ENCODE peak calls at places on chromosomes 16 and 17, in five cellular contexts. One of them, this sample, is unnamed.

GRCh38 chr17:27224526-27225315 is 69.2 kb upstream of the WSB1 start:
- DNase-seq in psoas muscle: no peak
- DNase-seq in heart right ventricle: no peak
- DNase-seq in cardiac muscle cell: no peak
- DNase-seq in colonic mucosa: no peak
- DNase-seq in this sample: no peak

GRCh38 chr17:13864551-13864950 is 204.8 kb upstream of the COX10 start:
- DNase-seq in cardiac muscle cell: peak; percentile 54
- DNase-seq in heart right ventricle: no peak
- DNase-seq in psoas muscle: no peak
- DNase-seq in colonic mucosa: no peak
- DNase-seq in this sample: no peak

GRCh38 chr17:14459955-14460354 is 159.1 kb downstream of the HS3ST3B1 start:
- DNase-seq in cardiac muscle cell: no peak
- DNase-seq in colonic mucosa: no peak
- DNase-seq in heart right ventricle: no peak
- DNase-seq in psoas muscle: no peak
- DNase-seq in this sample: no peak

GRCh38 chr17:64538508-64539120 is 31.8 kb downstream of the CEP95 start:
- DNase-seq in heart right ventricle: no peak
- DNase-seq in cardiac muscle cell: no peak
- DNase-seq in psoas muscle: no peak
- DNase-seq in colonic mucosa: no peak
- DNase-seq in this sample: no peak

GRCh38 chr16:85828166-85828565 is 28.7 kb downstream of the COX4I1 start:
- DNase-seq in psoas muscle: no peak
- DNase-seq in colonic mucosa: no peak
- DNase-seq in heart right ventricle: no peak
- DNase-seq in cardiac muscle cell: no peak
- DNase-seq in this sample: no peak

GRCh38 chr17:74842599-74843351 is 16.9 kb downstream of the GRIN2C start:
- DNase-seq in cardiac muscle cell: peak; percentile 73
- DNase-seq in psoas muscle: peak; percentile 78
- DNase-seq in heart right ventricle: peak; percentile 83
- DNase-seq in colonic mucosa: peak; percentile 67
- DNase-seq in this sample: peak; percentile 94

GRCh38 chr17:43853546-43853945 is 6.6 kb downstream of the CD300LG start:
- DNase-seq in colonic mucosa: no peak
- DNase-seq in heart right ventricle: no peak
- DNase-seq in cardiac muscle cell: no peak
- DNase-seq in psoas muscle: no peak
- DNase-seq in this sample: no peak

GRCh38 chr16:86763819-86764218 is 185.5 kb downstream of the FOXL1 start:
- DNase-seq in cardiac muscle cell: no peak
- DNase-seq in colonic mucosa: no peak
- DNase-seq in psoas muscle: no peak
- DNase-seq in heart right ventricle: no peak
- DNase-seq in this sample: no peak

GRCh38 chr17:60748232-60748631 is 70.6 kb downstream of the BCAS3 start:
- DNase-seq in psoas muscle: no peak
- DNase-seq in colonic mucosa: no peak
- DNase-seq in cardiac muscle cell: no peak
- DNase-seq in heart right ventricle: no peak
- DNase-seq in this sample: no peak

GRCh38 chr17:29091591-29092291 is 48.8 kb downstream of the PIPOX start:
- DNase-seq in psoas muscle: no peak
- DNase-seq in heart right ventricle: no peak
- DNase-seq in colonic mucosa: no peak
- DNase-seq in cardiac muscle cell: no peak
- DNase-seq in this sample: no peak

GRCh38 chr16:70304892-70305448 is 6.0 kb downstream of the DDX19B start:
- DNase-seq in colonic mucosa: no peak
- DNase-seq in psoas muscle: no peak
- DNase-seq in cardiac muscle cell: no peak
- DNase-seq in heart right ventricle: no peak
- DNase-seq in this sample: no peak

GRCh38 chr17:47967607-47968252 is 3.2 kb upstream of the CDK5RAP3 start:
- DNase-seq in colonic mucosa: no peak
- DNase-seq in heart right ventricle: no peak
- DNase-seq in psoas muscle: no peak
- DNase-seq in cardiac muscle cell: peak; percentile 70
- DNase-seq in this sample: no peak

GRCh38 chr17:47970725-47971511 is at the start of gene CDK5RAP3:
- DNase-seq in heart right ventricle: peak; percentile 100
- DNase-seq in cardiac muscle cell: peak; percentile 100
- DNase-seq in psoas muscle: peak; percentile 100
- DNase-seq in colonic mucosa: peak; percentile 100
- DNase-seq in this sample: peak; percentile 100

GRCh38 chr17:47968836-47969235 is 2.1 kb upstream of the CDK5RAP3 start:
- DNase-seq in colonic mucosa: no peak
- DNase-seq in psoas muscle: no peak
- DNase-seq in heart right ventricle: no peak
- DNase-seq in cardiac muscle cell: no peak
- DNase-seq in this sample: no peak

GRCh38 chr17:47973541-47973940 is 2.6 kb downstream of the CDK5RAP3 start:
- DNase-seq in colonic mucosa: no peak
- DNase-seq in cardiac muscle cell: no peak
- DNase-seq in heart right ventricle: no peak
- DNase-seq in psoas muscle: no peak
- DNase-seq in this sample: no peak

GRCh38 chr17:47969975-47970724 is 763 bp upstream of the CDK5RAP3 start:
- DNase-seq in psoas muscle: no peak
- DNase-seq in colonic mucosa: no peak
- DNase-seq in cardiac muscle cell: no peak
- DNase-seq in heart right ventricle: no peak
- DNase-seq in this sample: no peak
- H3K27ac ChIP-seq in psoas muscle: no peak overlapping the region
- H3K27ac ChIP-seq in colonic mucosa: no peak overlapping the region
- H3K27ac ChIP-seq in cardiac muscle cell: no peak overlapping the region
- H3K27ac ChIP-seq in heart right ventricle: peak overlapping the region; percentile 89
- H3K27ac ChIP-seq in this sample: peak overlapping the region; percentile 57

GRCh38 chr16:398551-399277 is 1.7 kb downstream of the NME4 start:
- DNase-seq in cardiac muscle cell: no peak
- DNase-seq in colonic mucosa: no peak
- DNase-seq in psoas muscle: no peak
- DNase-seq in heart right ventricle: no peak
- DNase-seq in this sample: no peak

GRCh38 chr16:401468-402348 is at the start of gene DECR2:
- DNase-seq in colonic mucosa: peak; percentile 98
- DNase-seq in psoas muscle: peak; percentile 98
- DNase-seq in cardiac muscle cell: peak; percentile 95
- DNase-seq in heart right ventricle: peak; percentile 98
- DNase-seq in this sample: peak; percentile 96

GRCh38 chr16:397736-398332 is 835 bp downstream of the NME4 start:
- DNase-seq in psoas muscle: peak; percentile 91
- DNase-seq in colonic mucosa: peak; percentile 70
- DNase-seq in cardiac muscle cell: peak; percentile 76
- DNase-seq in heart right ventricle: peak; percentile 74
- DNase-seq in this sample: peak; percentile 88

GRCh38 chr16:399278-400019 is 2.2 kb upstream of the DECR2 start:
- DNase-seq in colonic mucosa: no peak
- DNase-seq in heart right ventricle: no peak
- DNase-seq in cardiac muscle cell: no peak
- DNase-seq in psoas muscle: no peak
- DNase-seq in this sample: no peak

DNA sequence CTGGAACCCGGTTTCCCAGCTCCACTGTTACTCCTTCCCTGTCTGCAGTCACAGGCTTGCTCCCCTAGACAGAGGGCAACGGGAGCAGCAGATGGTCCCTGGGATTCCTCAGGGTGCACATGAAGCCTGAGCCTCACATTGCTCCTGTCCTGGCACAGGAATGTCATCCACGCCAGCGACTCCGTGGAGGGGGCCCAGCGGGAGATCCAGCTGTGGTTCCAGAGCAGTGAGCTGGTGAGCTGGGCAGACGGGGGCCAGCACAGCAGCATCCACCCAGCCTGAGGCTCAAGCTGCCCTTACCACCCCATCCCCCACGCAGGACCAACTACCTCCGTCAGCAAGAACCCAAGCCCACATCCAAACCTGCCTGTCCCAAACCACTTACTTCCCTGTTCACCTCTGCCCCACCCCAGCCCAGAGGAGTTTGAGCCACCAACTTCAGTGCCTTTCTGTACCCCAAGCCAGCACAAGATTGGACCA is 1.6 kb upstream of the DECR2 start:
- DNase-seq in cardiac muscle cell: no peak
- DNase-seq in heart right ventricle: no peak
- DNase-seq in psoas muscle: no peak
- DNase-seq in colonic mucosa: no peak
- DNase-seq in this sample: no peak
- H3K27ac ChIP-seq in cardiac muscle cell: peak overlapping the region; percentile 94
- H3K27ac ChIP-seq in heart right ventricle: peak overlapping the region; percentile 93
- H3K27ac ChIP-seq in psoas muscle: no peak overlapping the region
- H3K27ac ChIP-seq in colonic mucosa: no peak overlapping the region
- H3K27ac ChIP-seq in this sample: no peak overlapping the region

GRCh38 chr17:4838306-4838785 is 5.2 kb downstream of the MINK1 start:
- DNase-seq in cardiac muscle cell: no peak
- DNase-seq in colonic mucosa: no peak
- DNase-seq in psoas muscle: no peak
- DNase-seq in heart right ventricle: no peak
- DNase-seq in this sample: no peak

GRCh38 chr17:4834621-4835020 is 1.5 kb downstream of the MINK1 start:
- DNase-seq in psoas muscle: no peak
- DNase-seq in colonic mucosa: peak; percentile 42
- DNase-seq in cardiac muscle cell: no peak
- DNase-seq in heart right ventricle: no peak
- DNase-seq in this sample: no peak

GRCh38 chr17:4837471-4838305 is 4.5 kb downstream of the MINK1 start:
- DNase-seq in heart right ventricle: peak; percentile 29
- DNase-seq in psoas muscle: no peak
- DNase-seq in colonic mucosa: no peak
- DNase-seq in cardiac muscle cell: no peak
- DNase-seq in this sample: no peak

GRCh38 chr17:4833941-4834501 is 881 bp downstream of the MINK1 start:
- DNase-seq in cardiac muscle cell: peak; percentile 53
- DNase-seq in heart right ventricle: no peak
- DNase-seq in psoas muscle: no peak
- DNase-seq in colonic mucosa: peak; percentile 60
- DNase-seq in this sample: peak; percentile 25

GRCh38 chr17:4836221-4836620 is 3.1 kb downstream of the MINK1 start:
- DNase-seq in colonic mucosa: no peak
- DNase-seq in psoas muscle: no peak
- DNase-seq in cardiac muscle cell: no peak
- DNase-seq in heart right ventricle: no peak
- DNase-seq in this sample: no peak
- H3K27ac ChIP-seq in colonic mucosa: no peak overlapping the region
- H3K27ac ChIP-seq in psoas muscle: no peak overlapping the region
- H3K27ac ChIP-seq in cardiac muscle cell: no peak overlapping the region
- H3K27ac ChIP-seq in heart right ventricle: no peak overlapping the region
- H3K27ac ChIP-seq in this sample: no peak overlapping the region

GRCh38 chr17:17684901-17685774 is 3.9 kb downstream of the RAI1 start:
- DNase-seq in heart right ventricle: no peak
- DNase-seq in cardiac muscle cell: peak; percentile 55
- DNase-seq in colonic mucosa: no peak
- DNase-seq in psoas muscle: no peak
- DNase-seq in this sample: peak; percentile 67
- H3K27ac ChIP-seq in heart right ventricle: peak overlapping the region; percentile 64
- H3K27ac ChIP-seq in cardiac muscle cell: no peak overlapping the region
- H3K27ac ChIP-seq in colonic mucosa: peak overlapping the region; percentile 71
- H3K27ac ChIP-seq in psoas muscle: no peak overlapping the region
- H3K27ac ChIP-seq in this sample: peak overlapping the region; percentile 90

DNA sequence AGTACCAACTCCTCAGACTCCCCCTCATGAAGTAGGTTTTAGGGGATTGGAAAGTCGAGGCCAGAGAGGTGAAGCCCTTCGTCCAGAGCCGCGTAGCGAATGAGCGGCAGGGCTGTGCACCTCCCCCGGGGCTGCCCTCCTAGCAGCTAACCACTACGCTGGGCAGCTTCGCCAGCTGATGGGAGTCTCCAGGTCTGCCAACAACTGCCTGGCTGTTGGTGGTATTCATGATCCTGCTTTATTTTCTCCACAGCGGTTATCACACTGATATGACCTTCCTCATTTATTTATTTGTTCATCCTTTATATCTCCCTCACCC is 773 bp upstream of the NETO2 start:
- DNase-seq in heart right ventricle: no peak
- DNase-seq in colonic mucosa: no peak
- DNase-seq in psoas muscle: no peak
- DNase-seq in cardiac muscle cell: no peak
- DNase-seq in this sample: no peak
- H3K27ac ChIP-seq in heart right ventricle: no peak overlapping the region
- H3K27ac ChIP-seq in colonic mucosa: no peak overlapping the region
- H3K27ac ChIP-seq in psoas muscle: no peak overlapping the region
- H3K27ac ChIP-seq in cardiac muscle cell: no peak overlapping the region
- H3K27ac ChIP-seq in this sample: peak overlapping the region; percentile 46

GRCh38 chr17:41542357-41542756 is 14.2 kb upstream of the KRT19 start:
- DNase-seq in colonic mucosa: no peak
- DNase-seq in heart right ventricle: no peak
- DNase-seq in cardiac muscle cell: no peak
- DNase-seq in psoas muscle: no peak
- DNase-seq in this sample: no peak

GRCh38 chr17:41539979-41540701 is 12.0 kb upstream of the KRT19 start:
- DNase-seq in heart right ventricle: no peak
- DNase-seq in cardiac muscle cell: no peak
- DNase-seq in colonic mucosa: no peak
- DNase-seq in psoas muscle: no peak
- DNase-seq in this sample: no peak

GRCh38 chr17:41538565-41538991 is 10.5 kb upstream of the KRT19 start:
- DNase-seq in heart right ventricle: no peak
- DNase-seq in psoas muscle: no peak
- DNase-seq in cardiac muscle cell: peak; percentile 26
- DNase-seq in colonic mucosa: no peak
- DNase-seq in this sample: no peak

GRCh38 chr17:41539071-41539492 is 11.0 kb upstream of the KRT19 start:
- DNase-seq in heart right ventricle: no peak
- DNase-seq in psoas muscle: no peak
- DNase-seq in colonic mucosa: no peak
- DNase-seq in cardiac muscle cell: no peak
- DNase-seq in this sample: no peak

GRCh38 chr17:41540921-41541625 is 13.0 kb upstream of the KRT19 start:
- DNase-seq in psoas muscle: no peak
- DNase-seq in colonic mucosa: no peak
- DNase-seq in heart right ventricle: no peak
- DNase-seq in cardiac muscle cell: no peak
- DNase-seq in this sample: no peak
- H3K27ac ChIP-seq in psoas muscle: no peak overlapping the region
- H3K27ac ChIP-seq in colonic mucosa: no peak overlapping the region
- H3K27ac ChIP-seq in heart right ventricle: no peak overlapping the region
- H3K27ac ChIP-seq in cardiac muscle cell: no peak overlapping the region
- H3K27ac ChIP-seq in this sample: no peak overlapping the region

DNA sequence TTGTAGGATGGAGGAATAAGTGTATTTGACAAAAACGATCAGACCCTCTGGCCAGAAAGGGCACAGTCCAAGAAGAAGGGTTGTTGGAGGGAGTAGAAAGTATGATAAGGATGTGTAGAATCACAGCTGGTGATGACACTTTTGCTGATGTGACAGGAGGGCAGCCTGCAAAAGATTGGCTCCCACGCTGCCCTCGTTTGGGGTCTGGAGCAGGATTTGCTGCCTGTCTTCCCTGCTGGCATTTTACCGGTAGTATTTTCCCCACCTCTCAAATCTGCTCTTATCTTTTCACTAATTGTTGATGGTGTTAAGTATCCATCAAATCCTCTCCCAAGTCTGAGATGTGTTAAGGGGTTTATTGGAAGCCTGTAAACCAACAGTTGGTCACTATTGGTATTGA is 208.8 kb downstream of the CCDC182 start:
- DNase-seq in heart right ventricle: no peak
- DNase-seq in cardiac muscle cell: no peak
- DNase-seq in psoas muscle: no peak
- DNase-seq in colonic mucosa: no peak
- DNase-seq in this sample: no peak
- H3K27ac ChIP-seq in heart right ventricle: no peak overlapping the region
- H3K27ac ChIP-seq in cardiac muscle cell: no peak overlapping the region
- H3K27ac ChIP-seq in psoas muscle: no peak overlapping the region
- H3K27ac ChIP-seq in colonic mucosa: no peak overlapping the region
- H3K27ac ChIP-seq in this sample: no peak overlapping the region

This sample was measured in thyroid gland.